ENCODE peak calls at places on chromosomes 12 and 14, in ten cellular contexts. W is thoracic aorta, M is lower lobe of right lung, G is left ventricle myocardium inferior, Z is endothelial cell, N is breast epithelium, C is astrocyte of the spinal cord, D is uterus, S is mesothelial cell of epicardium, I is GM12865. K is an unnamed sample.

GRCh38 chr14:96632363-96632758 is 130.2 kb downstream of the PAPOLA start:
- DNase-seq in W (no peak), M (no peak), G (no peak), Z (no peak), N (peak), C (no peak), D (no peak), S (no peak), I (no peak), K (no peak)

GRCh38 chr14:100862277-100862676 is 36.4 kb downstream of the MEG3 start:
- DNase-seq in W (no peak), M (peak), G (peak), Z (no peak), N (no peak), C (no peak), D (no peak), S (no peak), I (no peak), K (no peak)

GRCh38 chr12:93571854-93572711 is at the start of gene SOCS2:
- DNase-seq in W (no peak), M (peak), G (peak), Z (peak), N (no peak), C (no peak), D (peak), S (peak), I (no peak), K (peak)

GRCh38 chr12:24109381-24110039 is 160.0 kb upstream of the SOX5 start:
- DNase-seq in W (no peak), M (no peak), G (no peak), Z (no peak), N (no peak), C (peak), D (no peak), S (no peak), I (peak), K (no peak)

GRCh38 chr14:101598571-101599233 is 37.4 kb downstream of the DIO3 start:
- DNase-seq in W (no peak), M (no peak), G (peak), Z (no peak), N (no peak), C (no peak), D (no peak), S (no peak), I (no peak), K (no peak)

GRCh38 chr14:94143239-94143638 is 13.8 kb upstream of the IFI27L2 start:
- DNase-seq in W (no peak), M (no peak), G (no peak), Z (peak), N (no peak), C (no peak), D (no peak), S (no peak), I (peak), K (no peak)

GRCh38 chr12:112716099-112717093 is 75.2 kb upstream of the RPH3A start:
- DNase-seq in W (no peak), M (no peak), G (no peak), Z (peak), N (no peak), C (no peak), D (no peak), S (no peak), I (peak), K (no peak)

GRCh38 chr12:65269603-65270002 is 8.9 kb upstream of the MSRB3 start:
- DNase-seq in W (no peak), M (no peak), G (no peak), Z (no peak), N (no peak), C (no peak), D (no peak), S (no peak), I (no peak), K (no peak)

GRCh38 chr12:45231515-45232145 is 15.7 kb downstream of the ANO6 start:
- DNase-seq in W (no peak), M (no peak), G (no peak), Z (no peak), N (no peak), C (peak), D (no peak), S (no peak), I (no peak), K (no peak)

GRCh38 chr14:22039938-22040780 is 366.5 kb upstream of the OR4E1 start:
- DNase-seq in W (no peak), M (no peak), G (no peak), Z (peak), N (no peak), C (no peak), D (no peak), S (no peak), I (peak), K (no peak)

GRCh38 chr14:70282666-70283065 is 76.8 kb downstream of the COX16 start:
- DNase-seq in W (no peak), M (no peak), G (no peak), Z (no peak), N (no peak), C (no peak), D (no peak), S (no peak), I (peak), K (no peak)

GRCh38 chr14:62428429-62429203 is 616.6 kb downstream of the KCNH5 start:
- DNase-seq in W (no peak), M (no peak), G (no peak), Z (no peak), N (no peak), C (peak), D (no peak), S (no peak), I (no peak), K (no peak)

GRCh38 chr12:62537544-62537943 is 70.9 kb downstream of the MON2 start:
- DNase-seq in W (no peak), M (no peak), G (no peak), Z (no peak), N (no peak), C (peak), D (no peak), S (no peak), I (no peak), K (no peak)

GRCh38 chr12:24902521-24903304 is 46.2 kb downstream of the BCAT1 start:
- DNase-seq in W (no peak), M (peak), G (peak), Z (peak), N (no peak), C (peak), D (no peak), S (no peak), I (peak), K (no peak)

GRCh38 chr12:2797721-2798418 is 3.1 kb downstream of the FKBP4 start:
- DNase-seq in W (no peak), M (no peak), G (peak), Z (no peak), N (no peak), C (no peak), D (peak), S (no peak), I (no peak), K (no peak)

GRCh38 chr14:84998216-84998615 is 531.7 kb upstream of the FLRT2 start:
- DNase-seq in W (no peak), M (no peak), G (no peak), Z (no peak), N (no peak), C (no peak), D (no peak), S (no peak), I (no peak), K (no peak)

GRCh38 chr12:4172999-4173398 is 100.6 kb upstream of the CCND2 start:
- DNase-seq in W (no peak), M (no peak), G (no peak), Z (no peak), N (no peak), C (peak), D (no peak), S (no peak), I (no peak), K (no peak)

GRCh38 chr14:28780843-28781503 is 14.4 kb downstream of the FOXG1 start:
- DNase-seq in W (no peak), M (no peak), G (no peak), Z (no peak), N (no peak), C (no peak), D (no peak), S (no peak), I (no peak), K (no peak)

GRCh38 chr12:121217761-121218160 is 7.8 kb downstream of the P2RX4 start:
- DNase-seq in W (no peak), M (no peak), G (no peak), Z (no peak), N (no peak), C (no peak), D (no peak), S (no peak), I (no peak), K (no peak)
- TF ChIP-seq CTCF in W (no peak), M (no peak), G (no peak), Z (no peak), N (no peak), C (no peak), D (no peak), S (no peak), I (no peak), K (no peak)

GRCh38 chr12:124952295-124952694 is 36.6 kb downstream of the DHX37 start:
- DNase-seq in W (no peak), M (no peak), G (no peak), Z (no peak), N (no peak), C (no peak), D (no peak), S (no peak), I (no peak), K (no peak)

GRCh38 chr12:124953689-124954405 is 35.1 kb downstream of the DHX37 start:
- DNase-seq in W (no peak), M (no peak), G (no peak), Z (no peak), N (no peak), C (no peak), D (no peak), S (no peak), I (no peak), K (no peak)

GRCh38 chr12:124952801-124953200 is 36.1 kb downstream of the DHX37 start:
- DNase-seq in W (no peak), M (no peak), G (no peak), Z (no peak), N (no peak), C (no peak), D (no peak), S (no peak), I (no peak), K (no peak)

GRCh38 chr12:124954771-124955170 is 34.2 kb downstream of the DHX37 start:
- DNase-seq in W (no peak), M (no peak), G (no peak), Z (no peak), N (no peak), C (no peak), D (no peak), S (no peak), I (no peak), K (no peak)

DNA sequence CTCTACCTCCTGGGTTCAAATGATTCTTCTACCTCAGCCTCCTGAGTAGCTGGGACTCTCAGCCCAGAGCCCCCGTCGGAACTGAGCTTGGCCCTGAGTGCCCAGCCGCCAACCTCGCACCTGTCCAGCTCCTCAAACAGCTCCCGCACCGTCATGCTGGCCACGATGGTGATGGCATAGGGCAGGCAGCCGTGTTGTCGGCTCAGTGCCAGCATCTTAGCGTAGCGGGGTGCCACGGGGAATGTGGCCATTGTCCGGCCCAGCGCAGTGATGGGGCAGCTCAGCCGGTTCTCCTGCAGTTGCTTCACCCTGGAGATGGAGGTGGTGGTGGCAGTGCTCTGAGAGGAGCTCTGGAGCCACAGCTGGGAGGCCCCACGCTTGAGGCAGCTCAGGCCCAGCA is 32.4 kb downstream of the DHX37 start:
- DNase-seq in W (no peak), M (no peak), G (no peak), Z (no peak), N (no peak), C (no peak), D (no peak), S (no peak), I (no peak), K (no peak)
- TF ChIP-seq CTCF in W (no peak), M (no peak), G (no peak), Z (no peak), N (no peak), C (no peak), D (no peak), S (no peak), I (no peak), K (no peak)

GRCh38 chr12:106345739-106346138 is 11.8 kb upstream of the POLR3B start:
- DNase-seq in W (no peak), M (no peak), G (no peak), Z (peak), N (no peak), C (peak), D (no peak), S (no peak), I (peak), K (no peak)
- TF ChIP-seq CTCF in W (no peak), M (peak), G (peak), Z (peak), N (peak), C (peak), D (peak), S (no peak), I (no peak), K (peak)

DNA sequence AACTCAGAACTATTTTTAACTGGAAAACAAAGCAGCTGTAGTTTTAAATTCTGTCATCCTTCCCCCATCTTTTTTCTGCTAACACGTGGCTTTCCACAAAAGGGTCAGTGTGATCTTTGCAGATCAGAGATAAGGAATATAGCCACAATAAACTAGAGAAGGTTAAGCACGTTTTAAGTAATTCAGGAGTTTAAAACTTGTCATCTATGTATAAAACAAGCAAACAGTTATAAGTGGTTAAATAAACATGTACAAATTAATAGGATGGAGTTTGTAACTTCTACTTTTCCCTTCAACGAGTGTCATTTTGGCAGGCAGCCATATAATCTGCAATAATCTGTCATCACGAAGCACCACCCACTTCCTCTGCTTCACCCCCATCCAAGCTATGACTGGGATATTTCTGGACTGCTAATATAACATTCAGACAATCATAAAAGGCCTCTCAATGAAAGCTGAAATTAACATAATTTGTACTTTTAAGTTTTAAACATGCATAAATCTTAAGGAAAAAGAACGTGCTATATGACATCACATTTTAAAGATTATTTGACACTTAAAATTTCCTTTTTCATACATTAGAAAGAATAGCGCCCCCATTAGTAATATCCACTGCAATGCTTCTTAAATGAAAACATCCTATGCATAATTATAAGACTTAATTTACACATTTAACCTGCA is 15.2 kb downstream of the TAOK3 start:
- DNase-seq in W (no peak), M (no peak), G (no peak), Z (no peak), N (no peak), C (peak), D (no peak), S (no peak), I (peak), K (no peak)
- TF ChIP-seq CTCF in W (no peak), M (peak), G (no peak), Z (peak), N (no peak), C (peak), D (no peak), S (peak), I (peak), K (peak)

DNA sequence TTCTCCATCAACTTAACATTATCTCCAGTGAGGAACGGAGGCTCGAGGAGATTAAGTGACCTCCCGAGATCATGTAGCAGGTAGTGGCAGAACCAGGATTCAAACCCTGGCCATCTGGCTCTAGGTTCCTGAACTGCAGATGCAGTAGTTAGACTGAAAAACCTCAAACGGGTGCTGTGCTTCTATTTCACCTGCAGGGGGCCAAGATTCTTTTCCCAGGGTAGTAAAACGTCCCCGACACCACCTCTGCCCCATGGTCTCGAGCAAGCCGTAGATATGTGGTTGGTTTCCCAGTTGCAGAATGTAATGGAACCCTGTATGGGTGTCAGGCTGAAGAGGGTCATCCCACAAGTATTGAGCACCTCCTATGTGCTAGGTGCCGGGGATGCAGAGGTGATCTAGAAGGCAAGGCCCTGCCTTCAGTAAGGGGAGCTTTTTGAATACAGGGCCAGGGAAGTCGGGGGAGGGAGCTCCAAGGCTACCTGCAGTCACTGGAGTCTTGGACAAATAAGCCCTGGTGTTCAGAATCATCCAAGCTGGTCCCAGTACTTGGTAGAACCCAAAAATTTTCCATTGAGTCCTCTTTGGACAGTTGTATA is 197.1 kb downstream of the CHST11 start:
- DNase-seq in W (no peak), M (no peak), G (no peak), Z (no peak), N (no peak), C (no peak), D (no peak), S (no peak), I (peak), K (no peak)
- TF ChIP-seq CTCF in W (no peak), M (no peak), G (peak), Z (peak), N (no peak), C (peak), D (peak), S (peak), I (peak), K (peak)

K was measured in type B pancreatic cell.